ENCODE peak calls at places on chromosome 1, in nine cellular contexts. S, B, G, L, H, C, I, O and U are unnamed samples.

GRCh38 chr1:244291867-244292180 is 159.9 kb downstream of the ADSS2 start:
- DNase-seq in S (no peak), B (no peak), G (no peak), L (no peak), H (no peak), C (no peak), I (no peak), O (no peak), U (no peak)

GRCh38 chr1:228379666-228380065 is 27.0 kb downstream of the TRIM11 start:
- DNase-seq in S (no peak), B (no peak), G (no peak), L (no peak), H (no peak), C (no peak), I (no peak), O (no peak), U (no peak)

GRCh38 chr1:54480201-54480848 is 67.7 kb upstream of the ACOT11 start:
- DNase-seq in S (no peak), B (no peak), G (no peak), L (no peak), H (no peak), C (no peak), I (no peak), O (no peak), U (no peak)

GRCh38 chr1:75539230-75540116 is 71.4 kb downstream of the SLC44A5 start:
- DNase-seq in S (no peak), B (no peak), G (no peak), L (no peak), H (no peak), C (no peak), I (peak), O (peak), U (no peak)

GRCh38 chr1:81125672-81126071 is 675.1 kb upstream of the ADGRL2 start:
- DNase-seq in S (no peak), B (no peak), G (no peak), L (peak), H (no peak), C (no peak), I (peak), O (no peak), U (no peak)

GRCh38 chr1:164772635-164773034 is 213.7 kb downstream of the PBX1 start:
- DNase-seq in S (no peak), B (peak), G (no peak), L (peak), H (peak), C (no peak), I (peak), O (peak), U (no peak)

GRCh38 chr1:211420389-211420788 is 71.6 kb downstream of the RD3 start:
- DNase-seq in S (no peak), B (no peak), G (no peak), L (peak), H (no peak), C (no peak), I (peak), O (no peak), U (no peak)

GRCh38 chr1:229509576-229509975 is 1.4 kb upstream of the NUP133 start:
- DNase-seq in S (no peak), B (no peak), G (no peak), L (peak), H (no peak), C (no peak), I (peak), O (no peak), U (no peak)

GRCh38 chr1:200749090-200749489 is 10.4 kb downstream of the CAMSAP2 start:
- DNase-seq in S (no peak), B (no peak), G (no peak), L (no peak), H (no peak), C (no peak), I (no peak), O (no peak), U (no peak)

GRCh38 chr1:9909222-9910046 is 635 bp downstream of the CTNNBIP1 start:
- DNase-seq in S (peak), B (peak), G (peak), L (no peak), H (peak), C (peak), I (no peak), O (peak), U (no peak)

GRCh38 chr1:205481629-205482071 is 22.8 kb upstream of the CDK18 start:
- DNase-seq in S (peak), B (peak), G (no peak), L (no peak), H (no peak), C (no peak), I (no peak), O (peak), U (no peak)

GRCh38 chr1:62299426-62300200 is 19.6 kb downstream of the KANK4 start:
- DNase-seq in S (no peak), B (no peak), G (no peak), L (no peak), H (no peak), C (no peak), I (no peak), O (peak), U (no peak)

GRCh38 chr1:154878371-154879355 is 8.6 kb upstream of the KCNN3 start:
- DNase-seq in S (peak), B (peak), G (peak), L (peak), H (peak), C (no peak), I (peak), O (peak), U (no peak)
- H3K27ac ChIP-seq in S (no peak), B (no peak), G (no peak), L (no peak), H (no peak), C (no peak), I (no peak), O (no peak), U (no peak)

GRCh38 chr1:3459940-3460652 is 5.6 kb downstream of the ARHGEF16 start:
- DNase-seq in S (no peak), B (no peak), G (peak), L (no peak), H (no peak), C (no peak), I (no peak), O (peak), U (no peak)
- H3K27ac ChIP-seq in S (no peak), B (peak), G (no peak), L (no peak), H (no peak), C (peak), I (no peak), O (peak), U (peak)

GRCh38 chr1:234617986-234618725 is 8.2 kb upstream of the IRF2BP2 start:
- DNase-seq in S (no peak), B (peak), G (no peak), L (peak), H (no peak), C (no peak), I (peak), O (no peak), U (no peak)
- H3K27ac ChIP-seq in S (no peak), B (no peak), G (no peak), L (peak), H (peak), C (peak), I (peak), O (peak), U (peak)

DNA sequence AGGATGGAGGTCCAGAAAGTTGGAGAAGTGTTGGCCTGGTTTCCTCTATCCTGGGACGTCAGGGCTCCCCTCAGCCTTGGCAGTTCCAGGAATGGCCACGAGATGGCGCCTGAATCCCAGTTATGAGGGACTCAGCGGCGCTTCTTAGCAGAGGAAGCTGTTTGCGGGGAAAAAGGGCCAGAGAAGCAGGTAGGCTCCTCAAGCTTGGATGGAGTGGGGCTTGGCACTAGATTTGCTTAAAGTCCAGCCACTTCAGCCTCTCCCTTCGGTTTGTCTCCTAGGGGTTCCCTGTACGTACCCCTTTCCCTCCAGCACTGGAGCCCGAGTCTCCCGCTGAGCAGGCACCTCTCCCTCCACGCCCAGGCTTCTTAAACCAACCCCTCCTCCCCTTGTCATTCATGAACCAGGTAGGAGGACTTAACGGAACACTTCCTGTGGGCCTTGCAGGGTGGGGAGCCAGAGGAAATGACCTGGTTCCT is 32.0 kb upstream of the TENT5B start:
- DNase-seq in S (peak), B (peak), G (peak), L (peak), H (peak), C (no peak), I (peak), O (peak), U (no peak)
- H3K27ac ChIP-seq in S (no peak), B (peak), G (no peak), L (no peak), H (no peak), C (no peak), I (no peak), O (no peak), U (no peak)

DNA sequence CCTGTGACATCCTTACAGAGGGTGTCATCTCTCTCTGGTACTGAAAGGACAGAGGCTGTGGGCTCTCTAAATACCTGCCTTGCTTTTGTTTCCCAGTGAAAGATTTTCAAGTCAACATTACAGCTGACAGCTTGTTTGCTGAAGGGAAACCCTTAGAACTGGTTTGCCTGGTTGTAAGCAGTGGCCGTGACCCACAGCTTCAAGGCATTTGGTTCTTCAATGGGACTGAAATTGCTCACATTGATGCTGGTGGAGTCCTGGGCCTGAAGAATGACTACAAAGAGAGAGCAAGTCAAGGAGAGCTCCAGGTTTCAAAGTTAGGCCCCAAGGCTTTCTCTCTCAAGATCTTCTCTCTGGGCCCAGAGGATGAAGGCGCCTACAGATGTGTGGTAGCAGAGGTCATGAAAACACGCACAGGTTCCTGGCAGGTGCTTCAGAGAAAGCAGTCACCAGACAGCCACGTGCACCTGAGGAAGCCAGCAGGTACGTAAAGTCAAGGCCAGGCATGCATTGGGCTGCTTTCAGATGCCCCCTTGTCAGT is 11.8 kb downstream of the CD101 start:
- DNase-seq in S (no peak), B (no peak), G (no peak), L (no peak), H (no peak), C (no peak), I (no peak), O (peak), U (no peak)
- H3K27ac ChIP-seq in S (no peak), B (no peak), G (no peak), L (no peak), H (no peak), C (peak), I (no peak), O (no peak), U (no peak)

GRCh38 chr1:96030312-96030711 is 691.3 kb upstream of the PTBP2 start:
- DNase-seq in S (no peak), B (no peak), G (no peak), L (no peak), H (no peak), C (no peak), I (no peak), O (no peak), U (no peak)
- H3K27ac ChIP-seq in S (no peak), B (no peak), G (no peak), L (no peak), H (no peak), C (no peak), I (no peak), O (no peak), U (no peak)

DNA sequence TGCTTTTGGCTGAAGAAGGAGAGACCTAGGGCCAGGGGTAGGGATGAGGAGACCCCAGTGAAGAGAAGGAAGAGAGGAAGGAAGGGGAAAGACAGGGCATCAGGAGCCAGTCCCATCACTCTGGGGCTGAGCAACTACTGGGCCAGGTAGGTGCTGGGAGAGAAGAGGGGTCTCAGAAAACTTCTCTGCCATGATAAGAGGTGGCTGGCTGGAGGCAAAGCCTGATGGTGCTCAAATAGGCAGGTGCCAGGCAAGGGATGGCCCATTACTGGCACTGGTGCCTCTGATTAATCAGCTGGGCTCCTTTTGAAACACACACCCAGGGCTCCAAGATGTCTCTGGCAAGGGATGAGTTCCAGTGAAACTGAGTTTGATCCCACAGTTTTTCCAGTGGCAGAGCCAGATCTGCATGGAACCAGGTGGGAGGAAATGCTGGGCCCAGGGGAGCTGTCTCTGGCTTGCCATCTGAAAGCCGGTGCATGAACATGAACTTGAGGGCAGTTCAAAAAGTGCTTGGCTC is 2.8 kb downstream of the CSF1 start:
- DNase-seq in S (no peak), B (no peak), G (no peak), L (no peak), H (no peak), C (no peak), I (no peak), O (no peak), U (no peak)
- H3K27ac ChIP-seq in S (no peak), B (peak), G (no peak), L (no peak), H (peak), C (peak), I (no peak), O (peak), U (peak)